ENCODE peak calls at places on chromosome 20, in ten cellular contexts. N is RPMI7951, W is cardiac fibroblast, F is astrocyte of the spinal cord, H is Peyer's patch, T is iris pigment epithelial cell, I is HuH-7.5, M is nephron progenitor cell, S is A172, B is H54. D is an unnamed sample.

GRCh38 chr20:49757597-49757996 is 43.9 kb upstream of the B4GALT5 start:
- DNase-seq in N (no peak), W (no peak), F (no peak), H (no peak), T (no peak), I (no peak), M (no peak), S (no peak), B (no peak), D (no peak)

GRCh38 chr20:3560162-3560561 is 89.3 kb downstream of the ATRN start:
- DNase-seq in N (no peak), W (no peak), F (no peak), H (no peak), T (no peak), I (no peak), M (no peak), S (no peak), B (no peak), D (no peak)

GRCh38 chr20:35992713-35993335 is 24.4 kb downstream of the CNBD2 start:
- DNase-seq in N (peak; percentile 73), W (peak; percentile 74), F (peak; percentile 57), H (no peak), T (peak; percentile 50), I (peak; percentile 82), M (peak; percentile 44), S (peak; percentile 72), B (peak; percentile 82), D (peak; percentile 73)

GRCh38 chr20:11469795-11470495 is 447.7 kb upstream of the BTBD3 start:
- DNase-seq in N (no peak), W (peak; percentile 47), F (no peak), H (no peak), T (peak; percentile 36), I (no peak), M (no peak), S (no peak), B (no peak), D (no peak)

GRCh38 chr20:18506744-18507143 is 996 bp upstream of the SEC23B start:
- DNase-seq in N (peak; percentile 14), W (no peak), F (no peak), H (no peak), T (no peak), I (no peak), M (no peak), S (no peak), B (no peak), D (no peak)

GRCh38 chr20:409697-410559 is 1.8 kb downstream of the RBCK1 start:
- DNase-seq in N (no peak), W (no peak), F (no peak), H (peak; percentile 67), T (no peak), I (no peak), M (no peak), S (no peak), B (no peak), D (no peak)

GRCh38 chr20:62120990-62121775 is 1.1 kb upstream of the LSM14B start:
- DNase-seq in N (peak; percentile 78), W (peak; percentile 75), F (no peak), H (no peak), T (peak; percentile 69), I (no peak), M (no peak), S (no peak), B (peak; percentile 30), D (no peak)

GRCh38 chr20:61615806-61616205 is 363.7 kb downstream of the CDH4 start:
- DNase-seq in N (no peak), W (no peak), F (no peak), H (no peak), T (no peak), I (no peak), M (no peak), S (no peak), B (no peak), D (no peak)

GRCh38 chr20:63744574-63745423 is 5.2 kb downstream of the SLC2A4RG start:
- DNase-seq in N (no peak), W (no peak), F (no peak), H (no peak), T (no peak), I (peak; percentile 23), M (no peak), S (no peak), B (no peak), D (no peak)

GRCh38 chr20:17628101-17628841 is 53.8 kb downstream of the RRBP1 start:
- DNase-seq in N (no peak), W (no peak), F (no peak), H (peak; percentile 39), T (no peak), I (no peak), M (no peak), S (no peak), B (no peak), D (no peak)

GRCh38 chr20:3940905-3941304 is 51.7 kb downstream of the PANK2 start:
- DNase-seq in N (no peak), W (no peak), F (no peak), H (no peak), T (no peak), I (no peak), M (no peak), S (no peak), B (no peak), D (no peak)

GRCh38 chr20:62876826-62877728 is 15.5 kb upstream of the TCFL5 start:
- DNase-seq in N (no peak), W (peak; percentile 81), F (no peak), H (no peak), T (peak; percentile 46), I (no peak), M (no peak), S (no peak), B (no peak), D (no peak)